ENCODE peak calls at places on chromosomes 12 and 14, in five cellular contexts. W is Right ventricle myocardium superior, T is omental fat pad, O is GM20000, X is HuH-7. E is an unnamed sample.

GRCh38 chr14:75205586-75205985 is 29.2 kb upstream of the TMED10 start:
- DNase-seq in W (no peak), T (no peak), O (no peak), X (no peak), E (no peak)

GRCh38 chr14:76917759-76918175 is 91.6 kb downstream of the LRRC74A start:
- DNase-seq in W (peak), T (no peak), O (no peak), X (no peak), E (no peak)

GRCh38 chr12:130780325-130780724 is 58.7 kb downstream of the STX2 start:
- DNase-seq in W (no peak), T (no peak), O (no peak), X (no peak), E (no peak)

GRCh38 chr14:53912121-53912520 is 44.5 kb downstream of the BMP4 start:
- DNase-seq in W (no peak), T (no peak), O (no peak), X (no peak), E (no peak)

GRCh38 chr14:23121401-23121800 is 2.3 kb upstream of the CEBPE start:
- DNase-seq in W (peak), T (no peak), O (peak), X (no peak), E (no peak)

GRCh38 chr12:91250273-91250672 is 67.7 kb upstream of the DCN start:
- DNase-seq in W (no peak), T (no peak), O (no peak), X (no peak), E (no peak)

GRCh38 chr14:84162658-84163057 is 1367.3 kb upstream of the FLRT2 start:
- DNase-seq in W (no peak), T (no peak), O (no peak), X (no peak), E (no peak)

GRCh38 chr12:109275173-109275572 is 33.9 kb downstream of the FOXN4 start:
- DNase-seq in W (no peak), T (no peak), O (no peak), X (no peak), E (no peak)

GRCh38 chr12:98725481-98726247 is 80.6 kb downstream of the APAF1 start:
- DNase-seq in W (no peak), T (no peak), O (peak), X (peak), E (peak)

GRCh38 chr12:55499810-55500252 is 7.7 kb downstream of the OR6C68 start:
- DNase-seq in W (no peak), T (no peak), O (no peak), X (peak), E (peak)

GRCh38 chr12:5976711-5977110 is 31.7 kb upstream of the ANO2 start:
- DNase-seq in W (no peak), T (no peak), O (no peak), X (no peak), E (no peak)

GRCh38 chr14:106556665-106557289 is 1030.4 kb downstream of the TMEM121 start:
- DNase-seq in W (peak), T (peak), O (peak), X (no peak), E (peak)

GRCh38 chr14:100816286-100816949 is 9.5 kb upstream of the MEG3 start:
- DNase-seq in W (no peak), T (no peak), O (no peak), X (peak), E (no peak)

GRCh38 chr14:59044707-59045106 is 143.8 kb upstream of the DAAM1 start:
- DNase-seq in W (no peak), T (no peak), O (no peak), X (no peak), E (no peak)

GRCh38 chr12:121114019-121114639 is 18.5 kb upstream of the P2RX7 start:
- DNase-seq in W (no peak), T (no peak), O (no peak), X (no peak), E (no peak)

GRCh38 chr12:133058203-133059125 is 21.2 kb downstream of the ZNF84 start:
- DNase-seq in W (no peak), T (no peak), O (no peak), X (no peak), E (peak)

GRCh38 chr12:128761305-128761880 is 62.4 kb downstream of the SLC15A4 start:
- DNase-seq in W (no peak), T (no peak), O (no peak), X (no peak), E (no peak)

GRCh38 chr12:22100952-22101748 is 55.1 kb downstream of the CMAS start:
- DNase-seq in W (no peak), T (peak), O (peak), X (no peak), E (peak)

GRCh38 chr12:86601550-86602308 is 345.5 kb upstream of the MGAT4C start:
- DNase-seq in W (peak), T (no peak), O (no peak), X (no peak), E (no peak)

GRCh38 chr12:121964813-121965643 is 46.6 kb downstream of the CFAP251 start:
- DNase-seq in W (no peak), T (no peak), O (no peak), X (no peak), E (no peak)

GRCh38 chr12:108614041-108614440 is 16.2 kb upstream of the TMEM119 start:
- DNase-seq in W (no peak), T (no peak), O (no peak), X (no peak), E (no peak)

GRCh38 chr12:89565002-89565401 is 39.2 kb upstream of the POC1B start:
- DNase-seq in W (no peak), T (no peak), O (no peak), X (no peak), E (no peak)

GRCh38 chr14:92500491-92500941 is 13.1 kb upstream of the RIN3 start:
- DNase-seq in W (peak), T (peak), O (no peak), X (peak), E (no peak)

GRCh38 chr14:68246074-68246980 is 426.7 kb downstream of the RAD51B start:
- DNase-seq in W (no peak), T (no peak), O (no peak), X (no peak), E (no peak)

GRCh38 chr12:54030889-54031860 is 1.7 kb upstream of the HOXC5 start:
- DNase-seq in W (no peak), T (no peak), O (no peak), X (no peak), E (no peak)

GRCh38 chr12:116368196-116369194 is 91.0 kb upstream of the MED13L start:
- DNase-seq in W (no peak), T (no peak), O (no peak), X (no peak), E (peak)

GRCh38 chr14:106848330-106849121 is 1322.1 kb downstream of the TMEM121 start:
- DNase-seq in W (no peak), T (no peak), O (peak), X (no peak), E (peak)